ENCODE peak calls at places on chromosomes 13 and 19, in six cellular contexts. Y, K, C, U, I and T are unnamed samples.
A peak's percentile ranks its signal among the peaks of the same experiment; 100 is the strongest.

GRCh38 chr19:16026131-16026530 is 50.2 kb upstream of the TPM4 start:
- DNase-seq in C (no peak), I (no peak), K (no peak), U (no peak), Y (no peak), T (no peak)

GRCh38 chr19:956747-957451 is 27.2 kb upstream of the WDR18 start:
- DNase-seq in K (peak; percentile 92), U (peak; percentile 78), C (no peak), I (peak; percentile 90), Y (peak; percentile 36), T (peak; percentile 94)

GRCh38 chr13:35912841-35913240 is 218.3 kb downstream of the DCLK1 start:
- DNase-seq in U (no peak), I (no peak), Y (no peak), C (no peak), K (no peak), T (no peak)

GRCh38 chr13:77584111-77584510 is 48.6 kb downstream of the SCEL start:
- DNase-seq in U (no peak), I (no peak), K (no peak), C (no peak), Y (no peak), T (no peak)

GRCh38 chr13:79770056-79770455 is 289.1 kb downstream of the NDFIP2 start:
- DNase-seq in U (no peak), Y (no peak), C (no peak), I (no peak), K (no peak), T (no peak)

GRCh38 chr19:41023193-41023592 is 32.1 kb downstream of the CYP2B6 start:
- DNase-seq in U (no peak), K (peak; percentile 47), C (no peak), Y (no peak), I (no peak), T (no peak)

GRCh38 chr13:67147257-67148218 is 82.6 kb downstream of the PCDH9 start:
- DNase-seq in K (peak; percentile 65), Y (peak; percentile 72), U (peak; percentile 65), I (no peak), C (no peak), T (no peak)

GRCh38 chr19:55600336-55601028 is 394 bp downstream of the ZNF524 start:
- DNase-seq in Y (peak; percentile 54), K (no peak), C (no peak), U (no peak), I (peak; percentile 21), T (peak; percentile 91)

GRCh38 chr13:94315188-94315587 is 164.3 kb downstream of the DCT start:
- DNase-seq in I (no peak), Y (no peak), K (no peak), C (no peak), U (no peak), T (no peak)

GRCh38 chr19:495440-496332 is 600 bp upstream of the MADCAM1 start:
- DNase-seq in C (no peak), K (peak; percentile 78), U (peak; percentile 43), Y (peak; percentile 39), I (no peak), T (no peak)

GRCh38 chr13:44758595-44759221 is 182.6 kb upstream of the TSC22D1 start:
- DNase-seq in K (no peak), C (no peak), U (peak; percentile 91), Y (peak; percentile 98), I (peak; percentile 84), T (no peak)

GRCh38 chr13:78689011-78689410 is 30.1 kb upstream of the OBI1 start:
- DNase-seq in U (peak; percentile 2), K (peak; percentile 62), I (peak; percentile 10), Y (no peak), C (no peak), T (no peak)

GRCh38 chr19:32542477-32543106 is 38.4 kb upstream of the PDCD5 start:
- DNase-seq in Y (no peak), U (no peak), I (no peak), C (no peak), K (no peak), T (no peak)

GRCh38 chr19:56573914-56574313 is 6.6 kb downstream of the ZNF470 start:
- DNase-seq in Y (no peak), U (no peak), C (no peak), K (no peak), I (no peak), T (no peak)

GRCh38 chr19:57248646-57249045 is 8.2 kb downstream of the ZNF805 start:
- DNase-seq in C (no peak), U (no peak), K (no peak), I (no peak), Y (no peak), T (no peak)

GRCh38 chr13:26719356-26719945 is 41.1 kb downstream of the GPR12 start:
- DNase-seq in U (no peak), C (no peak), K (peak; percentile 46), Y (peak; percentile 4), I (no peak), T (no peak)

GRCh38 chr13:87954116-87954515 is 282.9 kb downstream of the SLITRK5 start:
- DNase-seq in U (peak; percentile 56), Y (no peak), I (no peak), K (no peak), C (no peak), T (no peak)

GRCh38 chr19:801861-802496 is 4.7 kb downstream of the PTBP1 start:
- DNase-seq in K (no peak), C (no peak), I (no peak), U (no peak), Y (peak; percentile 44), T (no peak)

GRCh38 chr19:10454267-10454666 is 33.9 kb downstream of the PDE4A start:
- DNase-seq in K (peak; percentile 50), U (peak; percentile 40), Y (peak; percentile 18), I (no peak), C (peak; percentile 56), T (peak; percentile 65)

GRCh38 chr13:75372517-75372916 is 109.5 kb downstream of the TBC1D4 start:
- DNase-seq in K (peak; percentile 58), Y (peak; percentile 62), U (peak; percentile 59), C (no peak), I (peak; percentile 83), T (peak; percentile 23)

GRCh38 chr13:106569233-106570095 is 1.5 kb upstream of the ARGLU1 start:
- DNase-seq in I (peak; percentile 77), C (no peak), U (no peak), Y (no peak), K (peak; percentile 44), T (no peak)

GRCh38 chr19:40494191-40494838 is 27.5 kb downstream of the SPTBN4 start:
- DNase-seq in I (no peak), U (no peak), C (no peak), Y (no peak), K (no peak), T (no peak)

GRCh38 chr13:38395505-38395803 is 45.8 kb downstream of the UFM1 start:
- DNase-seq in I (no peak), K (peak; percentile 25), Y (no peak), U (no peak), C (no peak), T (no peak)

GRCh38 chr19:19081642-19082151 is 17.9 kb downstream of the SLC25A42 start:
- DNase-seq in Y (peak; percentile 50), K (no peak), C (no peak), U (no peak), I (no peak), T (no peak)

GRCh38 chr19:39927524-39928356 is 6.7 kb downstream of the FCGBP start:
- DNase-seq in C (no peak), K (no peak), I (no peak), Y (no peak), U (no peak), T (no peak)

GRCh38 chr13:42985312-42986175 is 6.5 kb downstream of the EPSTI1 start:
- DNase-seq in I (no peak), Y (no peak), K (no peak), C (no peak), U (no peak), T (no peak)
- H3K27ac ChIP-seq in I (peak overlapping the region; percentile 0), Y (no peak overlapping the region), K (no peak overlapping the region), C (no peak overlapping the region), U (no peak overlapping the region), T (no peak overlapping the region)

DNA sequence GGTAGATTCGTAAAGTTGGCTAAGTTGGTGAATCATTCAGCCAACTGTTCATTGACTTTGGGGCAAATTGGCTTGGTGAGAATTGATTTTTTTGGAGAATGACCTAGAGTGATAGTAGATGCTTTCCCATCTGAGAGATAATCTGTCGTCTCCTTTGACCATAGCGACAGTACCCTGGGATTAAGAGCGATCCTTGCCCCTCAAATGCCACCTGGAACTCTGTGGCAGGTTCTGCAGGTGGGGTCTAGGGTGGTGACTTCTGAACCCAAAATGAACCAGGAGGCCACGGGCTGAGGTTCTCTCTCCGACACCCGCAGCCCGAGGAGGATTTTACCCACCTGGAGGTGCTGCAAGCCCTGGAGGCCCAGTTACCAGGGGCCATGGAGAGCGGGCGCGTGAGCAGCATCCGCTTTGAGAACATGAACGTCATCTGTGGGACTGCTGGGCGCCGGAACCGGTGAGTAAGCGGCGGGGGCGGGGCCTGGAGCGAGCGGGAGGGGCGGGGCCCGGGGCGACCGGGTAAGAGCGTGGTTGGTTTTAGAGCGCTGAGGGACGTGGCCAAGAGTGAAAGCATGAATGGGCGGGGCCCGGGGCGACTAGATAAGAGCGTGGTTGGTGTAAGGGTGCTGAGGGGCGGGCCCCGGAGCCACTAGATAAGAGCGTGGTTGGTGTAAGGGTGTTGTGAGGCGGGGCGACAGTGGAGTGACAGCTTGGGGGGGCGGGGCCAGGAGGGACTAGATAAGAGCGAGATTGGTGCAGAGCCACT is 8.6 kb downstream of the C19orf81 start:
- DNase-seq in C (peak; percentile 98), Y (peak; percentile 98), U (peak; percentile 14), I (peak; percentile 70), K (peak; percentile 100), T (peak; percentile 100)
- H3K18ac ChIP-seq in C (no peak overlapping the region), Y (peak overlapping the region; percentile 66), U (no peak overlapping the region), I (no peak overlapping the region), K (no peak overlapping the region), T (peak overlapping the region; percentile 84)

GRCh38 chr13:99278843-99279242 is 20.7 kb upstream of the GPR18 start:
- DNase-seq in U (no peak), C (no peak), K (no peak), I (no peak), Y (no peak), T (no peak)
- H3K4me3 ChIP-seq in U (no peak overlapping the region), C (no peak overlapping the region), K (no peak overlapping the region), I (no peak overlapping the region), Y (no peak overlapping the region), T (no peak overlapping the region)

DNA sequence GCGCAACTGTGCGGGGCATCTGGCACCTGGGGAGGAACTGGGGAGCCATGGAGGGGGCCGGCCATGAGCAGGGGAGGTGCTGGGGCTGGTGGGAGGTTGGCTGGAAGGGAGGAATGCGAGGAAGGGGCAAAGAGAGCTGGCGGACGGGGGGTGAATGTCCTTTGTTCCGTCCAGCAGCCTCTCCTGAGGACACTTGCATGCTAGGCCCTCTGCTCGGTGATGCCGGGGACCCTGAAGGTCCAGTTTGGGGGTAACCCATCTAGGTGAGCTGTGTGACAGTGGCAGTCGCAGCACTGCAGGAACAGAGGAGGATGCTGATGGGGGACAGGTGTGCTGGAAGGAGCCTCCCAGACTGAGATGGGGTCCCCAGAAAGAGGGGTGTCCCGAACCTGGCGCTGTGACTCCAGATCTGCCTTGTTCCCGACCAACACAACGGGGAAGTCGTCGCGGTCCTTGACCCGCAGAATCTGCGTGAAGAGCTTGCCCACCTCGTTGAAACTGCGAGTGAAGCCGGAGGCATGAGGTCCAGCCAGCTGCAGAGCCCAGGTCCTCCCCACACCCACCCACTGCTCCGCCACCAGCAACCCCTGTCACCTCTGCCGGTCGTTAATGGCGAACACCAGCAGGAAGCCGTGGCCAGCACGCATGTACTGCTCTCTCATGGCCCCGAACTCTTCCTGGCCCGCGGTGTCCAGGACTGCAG is 3.6 kb downstream of the RRAS start:
- DNase-seq in K (no peak), Y (no peak), C (no peak), U (peak; percentile 7), I (no peak), T (no peak)
- H3K27ac ChIP-seq in K (no peak overlapping the region), Y (no peak overlapping the region), C (no peak overlapping the region), U (no peak overlapping the region), I (no peak overlapping the region), T (peak overlapping the region; percentile 35)

GRCh38 chr19:37683520-37683919 is 28.3 kb upstream of the ZFP30 start:
- DNase-seq in C (no peak), K (no peak), U (no peak), Y (no peak), I (no peak), T (no peak)
- H3K18ac ChIP-seq in C (no peak overlapping the region), K (no peak overlapping the region), U (no peak overlapping the region), Y (no peak overlapping the region), I (no peak overlapping the region), T (no peak overlapping the region)